ENCODE peak calls at places on chromosomes 6 and 20, in four cellular contexts. M is OCI-LY7, S is GM23248, Q is PC-3. W is an unnamed sample.

GRCh38 chr6:132830236-132830799 is 15.9 kb downstream of the RPS12 start:
- DNase-seq in M (peak), Q (peak), S (peak), W (peak)

GRCh38 chr6:48134246-48134645 is 23.2 kb upstream of the PTCHD4 start:
- DNase-seq in M (no peak), Q (peak), S (no peak), W (no peak)

GRCh38 chr20:32626859-32627636 is 41.9 kb upstream of the NOL4L start:
- DNase-seq in Q (no peak), M (peak), S (peak), W (no peak)

GRCh38 chr20:17664025-17664638 is 17.9 kb downstream of the RRBP1 start:
- DNase-seq in S (no peak), M (no peak), Q (no peak), W (no peak)

GRCh38 chr20:59148713-59149493 is 14.7 kb upstream of the ZNF831 start:
- DNase-seq in Q (no peak), S (no peak), M (no peak), W (no peak)

GRCh38 chr6:1285589-1286340 is 26.1 kb upstream of the FOXQ1 start:
- DNase-seq in M (no peak), S (peak), Q (no peak), W (peak)

GRCh38 chr20:50471231-50471630 is 39.0 kb upstream of the PTPN1 start:
- DNase-seq in S (no peak), M (no peak), Q (peak), W (no peak)

GRCh38 chr6:38212579-38212978 is 393.1 kb downstream of the ZFAND3 start:
- DNase-seq in M (no peak), Q (no peak), S (no peak), W (no peak)

GRCh38 chr20:43744121-43744520 is 17.3 kb upstream of the GTSF1L start:
- DNase-seq in Q (peak), S (peak), M (no peak), W (peak)

GRCh38 chr6:39188577-39188976 is 40.7 kb downstream of the KCNK5 start:
- DNase-seq in S (no peak), M (no peak), Q (no peak), W (no peak)

GRCh38 chr20:52078289-52078688 is 113.3 kb downstream of the ZFP64 start:
- DNase-seq in S (no peak), Q (no peak), M (no peak), W (no peak)

GRCh38 chr6:111427341-111428116 is 55.5 kb downstream of the REV3L start:
- DNase-seq in Q (peak), M (peak), S (peak), W (no peak)

GRCh38 chr20:37519508-37520416 is 1.3 kb upstream of the NNAT start:
- DNase-seq in M (peak), S (no peak), Q (no peak), W (no peak)

GRCh38 chr6:129920103-129920798 is 59.1 kb upstream of the TMEM244 start:
- DNase-seq in S (peak), Q (peak), M (no peak), W (peak)

GRCh38 chr20:41480054-41480770 is 113.6 kb upstream of the EMILIN3 start:
- DNase-seq in M (peak), Q (no peak), S (no peak), W (no peak)

GRCh38 chr20:58713801-58714339 is 21.3 kb downstream of the NPEPL1 start:
- DNase-seq in M (no peak), Q (no peak), S (no peak), W (peak)

GRCh38 chr6:158131926-158132325 is 36.1 kb downstream of the SERAC1 start:
- DNase-seq in Q (peak), M (peak), S (peak), W (peak)
- TF ChIP-seq EZH2phosphoT487 in Q (no peak), M (no peak), S (no peak), W (no peak)

GRCh38 chr20:36272547-36273220 is 33.5 kb upstream of the DLGAP4 start:
- DNase-seq in M (no peak), S (no peak), Q (no peak), W (no peak)
- TF ChIP-seq EZH2phosphoT487 in M (no peak), S (no peak), Q (no peak), W (no peak)

GRCh38 chr6:91087864-91088263 is 501.0 kb upstream of the MAP3K7 start:
- DNase-seq in S (no peak), M (no peak), Q (no peak), W (no peak)

GRCh38 chr6:91083226-91083625 is 496.4 kb upstream of the MAP3K7 start:
- DNase-seq in Q (no peak), S (peak), M (no peak), W (no peak)

GRCh38 chr6:91081452-91082067 is 494.7 kb upstream of the MAP3K7 start:
- DNase-seq in S (peak), M (peak), Q (peak), W (peak)

GRCh38 chr6:91079939-91080338 is 493.1 kb upstream of the MAP3K7 start:
- DNase-seq in S (no peak), Q (no peak), M (no peak), W (peak)

GRCh38 chr6:91082311-91082803 is 495.5 kb upstream of the MAP3K7 start:
- DNase-seq in M (no peak), S (no peak), Q (peak), W (no peak)
- TF ChIP-seq EZH2phosphoT487 in M (no peak), S (no peak), Q (no peak), W (no peak)

GRCh38 chr6:31529329-31530150 is 778 bp downstream of the MCCD1 start:
- DNase-seq in M (no peak), Q (no peak), S (no peak), W (no peak)
- TF ChIP-seq EZH2phosphoT487 in M (no peak), Q (no peak), S (no peak), W (no peak)

DNA sequence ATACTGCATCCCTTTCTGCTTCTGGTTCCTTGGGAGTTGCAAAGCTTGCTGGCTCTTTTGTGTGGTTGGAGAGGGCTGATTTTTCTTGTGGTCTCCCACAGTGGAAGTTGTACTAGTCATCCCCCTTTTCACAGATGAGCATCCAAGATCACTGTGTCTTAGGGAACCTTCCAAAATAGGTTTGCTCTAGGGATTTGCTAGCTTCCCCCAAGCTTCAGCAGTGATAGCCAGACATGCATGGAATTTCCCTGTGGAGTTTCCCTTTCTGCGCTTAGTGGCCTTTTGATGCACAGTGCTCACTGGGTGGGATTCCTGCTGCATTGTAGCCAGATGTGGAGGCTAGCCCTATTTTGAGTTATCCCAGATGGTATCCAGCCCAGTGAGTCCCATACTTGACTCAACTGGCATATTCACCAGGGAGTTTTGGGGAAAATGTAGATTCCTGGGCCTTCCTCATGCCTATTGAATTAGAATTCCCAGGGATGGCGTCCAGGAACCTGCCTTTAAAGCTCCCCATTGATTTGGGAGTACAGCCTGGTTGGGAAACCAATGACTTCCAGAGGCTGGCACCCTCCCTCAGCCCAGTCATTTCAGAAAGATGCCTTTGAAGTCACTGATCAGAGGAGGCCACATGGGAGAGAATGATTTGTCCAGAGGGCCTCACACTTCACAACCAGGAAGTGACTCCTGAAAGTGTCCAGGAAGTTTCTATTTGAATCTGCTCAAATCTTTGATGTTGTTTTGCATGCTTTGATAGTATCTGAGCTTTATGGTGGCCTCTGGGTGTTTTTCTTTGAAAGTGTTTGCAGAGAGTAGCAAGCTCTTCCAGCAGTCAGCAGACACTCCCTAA is 25.9 kb downstream of the PPARD start:
- DNase-seq in S (peak), M (peak), Q (peak), W (peak)
- TF ChIP-seq EZH2phosphoT487 in S (no peak), M (no peak), Q (no peak), W (no peak)

GRCh38 chr20:53748821-53749402 is 155.3 kb upstream of the ZNF217 start:
- DNase-seq in S (peak), M (peak), Q (peak), W (peak)
- TF ChIP-seq EZH2phosphoT487 in S (no peak), M (no peak), Q (no peak), W (no peak)

DNA sequence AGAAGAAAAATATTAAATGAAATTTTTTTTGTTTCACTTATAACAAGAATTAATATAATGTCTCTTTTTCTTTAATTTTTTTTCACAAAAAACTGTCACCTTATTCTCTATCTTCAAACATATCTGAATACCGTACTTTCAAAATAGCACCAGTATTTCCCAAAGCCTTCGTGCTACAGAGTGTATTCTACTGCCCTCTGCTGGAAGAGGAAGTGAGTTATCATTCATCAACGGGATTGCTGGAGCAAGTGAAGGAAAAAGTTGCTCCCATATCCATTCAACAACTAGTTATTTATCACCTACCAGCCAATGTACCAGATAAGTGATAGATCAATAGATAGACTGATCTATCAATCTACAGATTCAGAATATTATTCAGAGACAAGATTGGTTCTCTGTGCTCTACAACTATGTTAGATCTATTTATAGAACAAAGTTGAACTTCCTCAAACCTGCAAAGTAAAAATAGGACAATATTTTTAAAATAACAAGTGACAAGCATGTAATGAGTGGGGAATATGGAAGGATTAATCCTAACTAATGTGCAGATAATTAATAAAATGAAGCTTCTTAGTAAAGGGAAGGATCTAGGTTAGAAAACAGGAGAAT is 26.7 kb upstream of the TFAP2B start:
- DNase-seq in M (peak), S (peak), Q (peak), W (peak)
- TF ChIP-seq EZH2phosphoT487 in M (no peak), S (no peak), Q (no peak), W (no peak)

GRCh38 chr6:75412937-75413662 is 80.5 kb downstream of the FILIP1 start:
- DNase-seq in M (no peak), S (no peak), Q (no peak), W (no peak)
- TF ChIP-seq EZH2phosphoT487 in M (no peak), S (no peak), Q (no peak), W (no peak)

DNA sequence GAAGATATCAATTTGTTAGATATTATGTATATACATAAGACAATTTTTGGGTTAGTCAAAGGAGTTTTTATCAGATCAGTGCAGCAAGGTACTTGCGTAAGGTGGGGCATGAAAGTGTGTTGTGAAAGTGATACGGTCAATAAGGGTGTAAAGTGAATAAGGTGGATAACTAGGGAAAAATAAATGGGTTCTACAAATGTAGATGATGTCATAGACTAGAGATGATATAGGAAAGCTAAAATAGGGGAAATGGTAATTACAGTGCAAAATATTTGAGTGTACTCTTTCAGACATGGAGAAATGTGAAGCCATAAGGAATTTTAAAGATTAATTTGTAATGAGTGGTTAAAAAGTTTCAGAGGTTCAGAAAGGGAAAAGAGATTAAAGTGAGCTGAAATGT is 180.6 kb upstream of the KHDRBS2 start:
- DNase-seq in M (no peak), Q (no peak), S (no peak), W (no peak)
- TF ChIP-seq EZH2phosphoT487 in M (no peak), Q (no peak), S (no peak), W (no peak)

GRCh38 chr20:10219452-10219791 is 792 bp downstream of the SNAP25 start:
- DNase-seq in S (peak), Q (peak), M (peak), W (peak)

GRCh38 chr20:10218536-10219451 is at the start of gene SNAP25:
- DNase-seq in Q (peak), S (peak), M (no peak), W (peak)

GRCh38 chr20:10217517-10218410 is 866 bp upstream of the SNAP25 start:
- DNase-seq in S (peak), M (no peak), Q (no peak), W (peak)

GRCh38 chr20:10213526-10213925 is 5.1 kb upstream of the SNAP25 start:
- DNase-seq in S (no peak), M (no peak), Q (no peak), W (no peak)

GRCh38 chr20:10216146-10216741 is 2.4 kb upstream of the SNAP25 start:
- DNase-seq in Q (no peak), S (no peak), M (no peak), W (no peak)
- TF ChIP-seq EZH2phosphoT487 in Q (no peak), S (no peak), M (no peak), W (no peak)